ENCODE peak calls at places on chromosome 15, in eight cellular contexts. S, Z, D, E, L, H, J and B are unnamed samples.

GRCh38 chr15:77836116-77836798 is 203.5 kb upstream of the LINGO1 start:
- DNase-seq in D (no peak), J (no peak), E (peak), S (peak), Z (no peak), H (peak), L (peak), B (no peak)

GRCh38 chr15:100255644-100256043 is 86.1 kb downstream of the ADAMTS17 start:
- DNase-seq in Z (peak), E (no peak), S (no peak), D (no peak), J (no peak), L (no peak), H (no peak), B (peak)

GRCh38 chr15:93974804-93975481 is 256.4 kb upstream of the MCTP2 start:
- DNase-seq in D (no peak), S (no peak), H (peak), J (no peak), Z (no peak), L (peak), E (no peak), B (no peak)

GRCh38 chr15:39188930-39189329 is 391.9 kb upstream of the THBS1 start:
- DNase-seq in D (no peak), E (no peak), H (peak), J (no peak), Z (no peak), S (no peak), L (peak), B (peak)

GRCh38 chr15:77104155-77104554 is 33.2 kb upstream of the TSPAN3 start:
- DNase-seq in H (no peak), J (no peak), E (no peak), L (peak), Z (no peak), D (no peak), S (no peak), B (no peak)

GRCh38 chr15:41656188-41656587 is 4.0 kb upstream of the MGA start:
- DNase-seq in E (no peak), H (no peak), Z (no peak), S (no peak), J (no peak), D (no peak), L (peak), B (no peak)

GRCh38 chr15:101193063-101193712 is 58.7 kb downstream of the CHSY1 start:
- DNase-seq in J (no peak), S (no peak), D (no peak), E (no peak), L (peak), Z (no peak), H (no peak), B (no peak)

GRCh38 chr15:66838202-66838601 is 136.2 kb downstream of the SMAD6 start:
- DNase-seq in S (no peak), L (no peak), Z (no peak), E (no peak), J (no peak), D (no peak), H (no peak), B (no peak)

GRCh38 chr15:55687792-55688191 is 55.2 kb downstream of the PRTG start:
- DNase-seq in S (no peak), D (no peak), H (no peak), Z (no peak), L (no peak), E (no peak), J (no peak), B (no peak)

GRCh38 chr15:98728107-98728810 is 79.9 kb downstream of the IGF1R start:
- DNase-seq in H (peak), J (no peak), Z (no peak), D (no peak), S (no peak), E (no peak), L (no peak), B (no peak)

GRCh38 chr15:54582863-54583643 is 604.8 kb downstream of the UNC13C start:
- DNase-seq in E (no peak), L (no peak), H (no peak), D (no peak), S (no peak), J (no peak), Z (no peak), B (no peak)

GRCh38 chr15:88029696-88030095 is 226.8 kb downstream of the NTRK3 start:
- DNase-seq in J (no peak), L (no peak), H (no peak), E (no peak), D (no peak), Z (no peak), S (no peak), B (no peak)

GRCh38 chr15:70016511-70016994 is 81.2 kb downstream of the TLE3 start:
- DNase-seq in Z (peak), H (no peak), D (no peak), E (no peak), J (no peak), S (no peak), L (no peak), B (no peak)

GRCh38 chr15:30859091-30859874 is 44.4 kb upstream of the FAN1 start:
- DNase-seq in L (peak), H (peak), D (no peak), Z (no peak), E (no peak), J (no peak), S (no peak), B (no peak)

GRCh38 chr15:37931868-37932267 is 2.6 kb upstream of the TMCO5A start:
- DNase-seq in Z (no peak), E (no peak), S (no peak), H (no peak), D (no peak), J (no peak), L (peak), B (no peak)

GRCh38 chr15:48040166-48040817 is 80.5 kb upstream of the SLC24A5 start:
- DNase-seq in H (no peak), J (no peak), E (no peak), L (peak), Z (no peak), D (no peak), S (no peak), B (no peak)

GRCh38 chr15:36544518-36545383 is 34.7 kb upstream of the CDIN1 start:
- DNase-seq in J (no peak), D (no peak), H (no peak), L (no peak), Z (no peak), E (no peak), S (no peak), B (no peak)

GRCh38 chr15:85793641-85794597 is 806 bp downstream of the KLHL25 start:
- DNase-seq in S (no peak), H (no peak), E (peak), D (peak), Z (peak), J (peak), L (peak), B (peak)

GRCh38 chr15:31223478-31224350 is 102.9 kb upstream of the KLF13 start:
- DNase-seq in L (no peak), H (no peak), J (no peak), S (no peak), D (peak), Z (no peak), E (no peak), B (no peak)

GRCh38 chr15:74395319-74396145 is 28.1 kb upstream of the CYP11A1 start:
- DNase-seq in J (no peak), E (no peak), D (no peak), H (no peak), Z (no peak), S (no peak), L (no peak), B (no peak)

GRCh38 chr15:26771917-26772587 is 814 bp downstream of the GABRB3 start:
- DNase-seq in S (no peak), J (no peak), E (no peak), D (no peak), Z (no peak), H (peak), L (no peak), B (no peak)

GRCh38 chr15:66566963-66567531 is 1.2 kb upstream of the LCTL start:
- DNase-seq in S (no peak), L (peak), Z (peak), D (peak), J (no peak), H (peak), E (peak), B (no peak)

GRCh38 chr15:31096563-31096962 is 5.0 kb downstream of the TRPM1 start:
- DNase-seq in L (no peak), D (no peak), J (no peak), Z (no peak), S (no peak), E (no peak), H (no peak), B (no peak)

GRCh38 chr15:80967451-80967850 is 22.2 kb downstream of the MESD start:
- DNase-seq in D (no peak), Z (no peak), E (no peak), S (no peak), L (peak), J (no peak), H (no peak), B (no peak)

GRCh38 chr15:69071265-69071664 is 56.8 kb downstream of the NOX5 start:
- DNase-seq in H (no peak), E (no peak), Z (no peak), S (peak), L (no peak), J (no peak), D (no peak), B (no peak)

DNA sequence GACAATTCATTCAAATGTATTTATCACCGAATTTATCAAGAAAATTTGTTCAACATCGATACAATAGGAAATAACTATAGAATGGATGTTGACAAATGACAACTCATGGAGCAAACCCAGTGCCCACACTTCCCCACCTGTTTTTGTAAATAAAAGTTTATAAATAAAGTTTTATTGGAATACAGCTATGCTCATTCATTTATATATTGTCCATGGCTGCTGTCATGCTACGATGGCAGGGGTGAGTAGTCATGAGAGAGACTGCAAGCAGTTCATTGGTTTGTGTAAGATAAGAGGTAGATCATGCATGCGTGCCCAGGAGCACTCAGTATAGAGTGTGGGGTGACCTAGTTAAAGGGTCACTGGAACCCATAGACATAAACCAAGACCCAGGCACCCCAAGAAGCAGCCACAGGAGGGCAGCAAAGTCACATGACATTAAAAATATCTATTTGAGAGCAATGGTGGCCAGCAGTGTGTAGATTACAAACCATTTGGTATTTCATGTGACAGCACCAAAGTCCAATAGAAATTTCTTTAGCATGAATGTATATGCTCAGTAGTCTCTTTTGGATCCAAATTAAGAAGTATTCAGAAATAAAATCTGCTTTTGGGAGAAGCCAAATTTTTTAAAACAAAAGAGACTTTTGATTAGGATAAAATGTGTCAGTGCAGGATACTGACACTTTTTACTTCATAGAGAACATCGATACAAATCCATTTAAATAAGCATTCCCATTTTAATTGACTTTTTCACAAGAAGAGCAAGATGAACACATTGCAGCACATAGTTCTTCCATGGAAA is 794.8 kb downstream of the MCTP2 start:
- DNase-seq in J (no peak), D (peak), Z (no peak), H (peak), L (peak), E (peak), S (peak), B (no peak)
- TF ChIP-seq POLR2A in J (no peak), D (no peak), Z (no peak), H (no peak), L (no peak), E (no peak), S (no peak), B (no peak)

DNA sequence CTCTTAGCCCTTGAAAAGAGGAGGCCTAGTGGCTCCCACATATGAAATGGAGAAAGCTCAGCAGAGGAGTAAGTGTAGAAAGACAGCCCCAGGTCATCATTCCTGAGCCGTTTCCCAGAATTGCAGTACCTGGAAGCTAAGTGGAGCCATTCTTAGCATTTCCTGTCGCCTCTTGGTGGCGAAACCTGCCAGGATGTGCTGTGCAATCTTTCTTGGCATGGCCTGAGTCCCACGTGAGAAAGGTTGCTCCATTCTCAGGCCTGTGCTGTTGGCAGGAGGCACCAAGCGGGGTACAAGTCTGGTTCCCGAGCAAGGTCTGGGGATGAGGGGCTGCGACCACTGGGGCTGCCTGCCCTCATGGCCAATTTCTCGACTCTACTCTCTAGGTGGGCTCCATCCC is 207.2 kb upstream of the TPM1 start:
- DNase-seq in H (no peak), D (no peak), J (peak), L (no peak), S (no peak), Z (no peak), E (no peak), B (peak)
- TF ChIP-seq POLR2A in H (no peak), D (no peak), J (no peak), L (no peak), S (no peak), Z (no peak), E (no peak), B (no peak)

DNA sequence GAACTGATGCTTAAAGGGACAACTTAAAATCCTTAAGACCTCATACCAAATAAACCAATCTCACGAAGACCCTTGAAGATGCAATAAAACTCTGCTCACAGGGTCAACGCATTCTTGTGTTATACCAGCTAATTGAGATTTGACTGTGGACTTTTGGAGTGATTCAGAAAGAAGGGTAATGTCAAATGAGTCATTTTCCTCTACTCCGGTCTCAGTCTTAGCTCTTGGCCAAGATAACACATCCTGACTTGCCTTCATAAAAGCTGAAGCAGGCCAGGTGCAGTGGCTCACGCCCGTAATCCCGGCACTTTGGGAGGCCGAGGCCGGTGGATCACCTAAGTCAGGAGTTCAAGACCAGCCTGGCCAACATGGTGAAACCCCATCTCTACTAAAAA is 3.8 kb downstream of the PKM start:
- DNase-seq in S (no peak), J (no peak), H (peak), D (no peak), L (peak), Z (no peak), E (no peak), B (no peak)
- TF ChIP-seq POLR2A in S (no peak), J (no peak), H (no peak), D (no peak), L (no peak), Z (no peak), E (no peak), B (no peak)

DNA sequence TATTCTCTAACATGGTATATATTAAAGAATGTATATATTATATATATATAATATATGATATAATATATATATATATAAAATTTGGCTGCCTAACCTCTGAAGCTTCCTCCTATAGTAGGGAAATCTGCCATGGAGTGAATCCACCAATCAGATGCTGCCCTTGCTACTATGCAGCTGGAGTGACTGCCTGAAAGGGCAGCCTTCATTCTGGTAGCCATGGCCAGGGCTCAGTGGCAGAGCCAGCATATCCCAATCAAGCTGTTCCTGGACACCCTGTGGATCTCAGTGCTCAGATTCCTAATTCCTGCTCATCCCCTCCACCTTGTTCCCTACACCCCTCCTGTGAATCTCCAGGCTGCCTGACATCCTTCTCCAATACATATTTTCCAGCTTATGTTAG is 2.2 kb upstream of the SH3GL3 start:
- DNase-seq in L (no peak), H (no peak), D (no peak), Z (no peak), J (no peak), S (no peak), E (no peak), B (no peak)
- TF ChIP-seq POLR2A in L (no peak), H (no peak), D (no peak), Z (no peak), J (no peak), S (no peak), E (no peak), B (no peak)

GRCh38 chr15:90994417-90995311 is at the start of gene PRC1:
- DNase-seq in S (peak), L (peak), E (peak), D (peak), H (peak), J (peak), Z (peak), B (peak)
- TF ChIP-seq POLR2A in S (no peak), L (peak), E (peak), D (peak), H (peak), J (peak), Z (peak), B (peak)

GRCh38 chr15:89761929-89762328 is 10.9 kb upstream of the MESP1 start:
- DNase-seq in L (no peak), E (no peak), J (no peak), H (no peak), S (no peak), D (no peak), Z (no peak), B (no peak)
- TF ChIP-seq POLR2A in L (no peak), E (no peak), J (no peak), H (no peak), S (no peak), D (no peak), Z (no peak), B (no peak)